ENCODE peak calls at places on chromosomes 2 and 18, in five cellular contexts. One of them, this sample, is unnamed. For H3K27me3, the result is how much of the 10 kb centered on the place peaks cover.

GRCh38 chr2:241773511-241774418 is 2.9 kb upstream of the GAL3ST2 start:
- DNase-seq in suprapubic skin: no peak
- DNase-seq in stomach: no peak
- DNase-seq in psoas muscle: no peak
- DNase-seq in CD4-positive, alpha-beta T cell: no peak
- DNase-seq in this sample: peak

GRCh38 chr2:240132651-240132980 is 3.5 kb downstream of the COPS9 start:
- DNase-seq in suprapubic skin: no peak
- DNase-seq in stomach: no peak
- DNase-seq in psoas muscle: peak
- DNase-seq in CD4-positive, alpha-beta T cell: no peak
- DNase-seq in this sample: no peak

GRCh38 chr18:37538526-37539205 is 26.9 kb downstream of the CELF4 start:
- DNase-seq in suprapubic skin: no peak
- DNase-seq in stomach: no peak
- DNase-seq in psoas muscle: no peak
- DNase-seq in CD4-positive, alpha-beta T cell: no peak
- DNase-seq in this sample: no peak

GRCh38 chr18:61201516-61201915 is 131.7 kb upstream of the CDH20 start:
- DNase-seq in suprapubic skin: no peak
- DNase-seq in stomach: no peak
- DNase-seq in psoas muscle: no peak
- DNase-seq in CD4-positive, alpha-beta T cell: no peak
- DNase-seq in this sample: no peak

GRCh38 chr2:200845194-200845593 is 19.3 kb downstream of the CLK1 start:
- DNase-seq in suprapubic skin: no peak
- DNase-seq in stomach: no peak
- DNase-seq in psoas muscle: no peak
- DNase-seq in CD4-positive, alpha-beta T cell: no peak
- DNase-seq in this sample: no peak

GRCh38 chr2:147449323-147450080 is 395.3 kb upstream of the ACVR2A start:
- DNase-seq in suprapubic skin: no peak
- DNase-seq in stomach: no peak
- DNase-seq in psoas muscle: no peak
- DNase-seq in CD4-positive, alpha-beta T cell: peak
- DNase-seq in this sample: no peak

GRCh38 chr2:120982598-120982997 is 246.9 kb downstream of the GLI2 start:
- DNase-seq in suprapubic skin: no peak
- DNase-seq in stomach: no peak
- DNase-seq in psoas muscle: no peak
- DNase-seq in CD4-positive, alpha-beta T cell: no peak
- DNase-seq in this sample: no peak

GRCh38 chr2:65545818-65546217 is 113.4 kb upstream of the SPRED2 start:
- DNase-seq in suprapubic skin: no peak
- DNase-seq in stomach: no peak
- DNase-seq in psoas muscle: no peak
- DNase-seq in CD4-positive, alpha-beta T cell: no peak
- DNase-seq in this sample: no peak

GRCh38 chr18:64271264-64271663 is 122.4 kb upstream of the LINC00305 start:
- DNase-seq in suprapubic skin: no peak
- DNase-seq in stomach: no peak
- DNase-seq in psoas muscle: no peak
- DNase-seq in CD4-positive, alpha-beta T cell: no peak
- DNase-seq in this sample: no peak

GRCh38 chr2:44731505-44731904 is 210.0 kb upstream of the SIX3 start:
- DNase-seq in suprapubic skin: no peak
- DNase-seq in stomach: no peak
- DNase-seq in psoas muscle: no peak
- DNase-seq in CD4-positive, alpha-beta T cell: no peak
- DNase-seq in this sample: no peak

GRCh38 chr2:104434363-104434792 is 419.5 kb upstream of the POU3F3 start:
- DNase-seq in suprapubic skin: no peak
- DNase-seq in stomach: peak
- DNase-seq in psoas muscle: peak
- DNase-seq in CD4-positive, alpha-beta T cell: no peak
- DNase-seq in this sample: no peak

GRCh38 chr2:38375711-38376345 is 1.2 kb downstream of the ATL2 start:
- DNase-seq in suprapubic skin: no peak
- DNase-seq in stomach: no peak
- DNase-seq in psoas muscle: peak
- DNase-seq in CD4-positive, alpha-beta T cell: no peak
- DNase-seq in this sample: peak

GRCh38 chr2:45439788-45440773 is 171.0 kb downstream of the SRBD1 start:
- DNase-seq in suprapubic skin: no peak
- DNase-seq in stomach: no peak
- DNase-seq in psoas muscle: no peak
- DNase-seq in CD4-positive, alpha-beta T cell: no peak
- DNase-seq in this sample: no peak

GRCh38 chr2:201807452-201807980 is 1.2 kb downstream of the CDK15 start:
- DNase-seq in suprapubic skin: no peak
- DNase-seq in stomach: no peak
- DNase-seq in psoas muscle: peak
- DNase-seq in CD4-positive, alpha-beta T cell: no peak
- DNase-seq in this sample: peak

GRCh38 chr2:142299021-142299420 is 168.2 kb upstream of the LRP1B start:
- DNase-seq in suprapubic skin: no peak
- DNase-seq in stomach: no peak
- DNase-seq in psoas muscle: no peak
- DNase-seq in CD4-positive, alpha-beta T cell: no peak
- DNase-seq in this sample: no peak

GRCh38 chr2:168355110-168355509 is 101.0 kb upstream of the CERS6 start:
- DNase-seq in suprapubic skin: no peak
- DNase-seq in stomach: no peak
- DNase-seq in psoas muscle: no peak
- DNase-seq in CD4-positive, alpha-beta T cell: no peak
- DNase-seq in this sample: no peak

GRCh38 chr18:74817576-74817975 is 219.9 kb downstream of the ZNF407 start:
- DNase-seq in suprapubic skin: no peak
- DNase-seq in stomach: no peak
- DNase-seq in psoas muscle: no peak
- DNase-seq in CD4-positive, alpha-beta T cell: no peak
- DNase-seq in this sample: no peak

GRCh38 chr2:174180165-174180724 is 68.1 kb downstream of the OLA1 start:
- DNase-seq in suprapubic skin: no peak
- DNase-seq in stomach: no peak
- DNase-seq in psoas muscle: no peak
- DNase-seq in CD4-positive, alpha-beta T cell: no peak
- DNase-seq in this sample: no peak

GRCh38 chr2:15399241-15399640 is 161.9 kb downstream of the NBAS start:
- DNase-seq in suprapubic skin: no peak
- DNase-seq in stomach: no peak
- DNase-seq in psoas muscle: no peak
- DNase-seq in CD4-positive, alpha-beta T cell: no peak
- DNase-seq in this sample: no peak

GRCh38 chr2:11955883-11956282 is 209.5 kb downstream of the LPIN1 start:
- DNase-seq in suprapubic skin: no peak
- DNase-seq in stomach: no peak
- DNase-seq in psoas muscle: no peak
- DNase-seq in CD4-positive, alpha-beta T cell: no peak
- DNase-seq in this sample: no peak

GRCh38 chr2:224085246-224085645 is 46.2 kb upstream of the SERPINE2 start:
- DNase-seq in suprapubic skin: no peak
- DNase-seq in stomach: no peak
- DNase-seq in psoas muscle: no peak
- DNase-seq in CD4-positive, alpha-beta T cell: no peak
- DNase-seq in this sample: no peak

GRCh38 chr2:236694125-236694888 is 124.7 kb downstream of the ACKR3 start:
- DNase-seq in suprapubic skin: no peak
- DNase-seq in stomach: no peak
- DNase-seq in psoas muscle: no peak
- DNase-seq in CD4-positive, alpha-beta T cell: no peak
- DNase-seq in this sample: no peak

GRCh38 chr2:222862068-222862914 is 1.5 kb downstream of the ACSL3 start:
- DNase-seq in suprapubic skin: no peak
- DNase-seq in stomach: no peak
- DNase-seq in psoas muscle: no peak
- DNase-seq in CD4-positive, alpha-beta T cell: no peak
- DNase-seq in this sample: no peak

GRCh38 chr18:62957885-62958472 is 242.6 kb downstream of the PHLPP1 start:
- DNase-seq in suprapubic skin: no peak
- DNase-seq in stomach: peak
- DNase-seq in psoas muscle: no peak
- DNase-seq in CD4-positive, alpha-beta T cell: no peak
- DNase-seq in this sample: peak

GRCh38 chr18:34467059-34467458 is 242.3 kb upstream of the NOL4 start:
- DNase-seq in suprapubic skin: no peak
- DNase-seq in stomach: no peak
- DNase-seq in psoas muscle: no peak
- DNase-seq in CD4-positive, alpha-beta T cell: no peak
- DNase-seq in this sample: no peak

GRCh38 chr2:121532894-121533293 is 2.2 kb downstream of the RNU4ATAC start:
- DNase-seq in suprapubic skin: no peak
- DNase-seq in stomach: no peak
- DNase-seq in psoas muscle: no peak
- DNase-seq in CD4-positive, alpha-beta T cell: no peak
- DNase-seq in this sample: no peak

GRCh38 chr18:22983175-22983574 is 50.0 kb downstream of the RBBP8 start:
- DNase-seq in suprapubic skin: no peak
- DNase-seq in stomach: no peak
- DNase-seq in psoas muscle: no peak
- DNase-seq in CD4-positive, alpha-beta T cell: no peak
- DNase-seq in this sample: no peak

GRCh38 chr18:38634117-38634516 is 1068.5 kb upstream of the CELF4 start:
- DNase-seq in suprapubic skin: no peak
- DNase-seq in stomach: no peak
- DNase-seq in psoas muscle: no peak
- DNase-seq in CD4-positive, alpha-beta T cell: no peak
- DNase-seq in this sample: no peak

GRCh38 chr2:235587202-235587601 is 93.4 kb downstream of the AGAP1 start:
- DNase-seq in suprapubic skin: no peak
- DNase-seq in stomach: no peak
- DNase-seq in psoas muscle: no peak
- DNase-seq in CD4-positive, alpha-beta T cell: no peak
- DNase-seq in this sample: no peak

GRCh38 chr2:55232863-55233657 is 572 bp downstream of the RPS27A start:
- DNase-seq in suprapubic skin: peak
- DNase-seq in stomach: peak
- DNase-seq in psoas muscle: peak
- DNase-seq in CD4-positive, alpha-beta T cell: peak
- DNase-seq in this sample: peak

DNA sequence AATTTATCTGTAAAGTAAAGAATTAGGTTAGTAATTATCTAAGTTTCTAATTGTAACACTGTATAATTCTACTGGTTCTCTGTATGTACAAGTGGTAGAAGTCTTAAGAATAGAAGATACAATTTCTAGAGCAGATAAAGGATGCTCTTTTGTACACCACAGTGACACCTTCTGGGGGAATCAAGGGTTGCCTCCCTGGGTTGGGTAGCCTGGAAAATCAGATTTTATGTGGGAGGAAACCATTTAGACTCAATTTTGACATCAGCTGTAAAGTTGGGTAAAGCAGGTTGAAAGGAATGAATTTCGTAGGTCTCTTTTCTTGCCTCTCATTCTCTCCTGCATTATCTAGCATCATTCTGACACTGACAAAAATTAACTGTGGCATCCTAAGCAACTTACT is 354.8 kb downstream of the DCC start:
- DNase-seq in suprapubic skin: no peak
- DNase-seq in stomach: no peak
- DNase-seq in psoas muscle: no peak
- DNase-seq in CD4-positive, alpha-beta T cell: no peak
- DNase-seq in this sample: no peak
- TF ChIP-seq CTCF in suprapubic skin: no peak
- TF ChIP-seq CTCF in stomach: no peak
- TF ChIP-seq CTCF in psoas muscle: no peak
- TF ChIP-seq CTCF in CD4-positive, alpha-beta T cell: no peak
- TF ChIP-seq CTCF in this sample: no peak

DNA sequence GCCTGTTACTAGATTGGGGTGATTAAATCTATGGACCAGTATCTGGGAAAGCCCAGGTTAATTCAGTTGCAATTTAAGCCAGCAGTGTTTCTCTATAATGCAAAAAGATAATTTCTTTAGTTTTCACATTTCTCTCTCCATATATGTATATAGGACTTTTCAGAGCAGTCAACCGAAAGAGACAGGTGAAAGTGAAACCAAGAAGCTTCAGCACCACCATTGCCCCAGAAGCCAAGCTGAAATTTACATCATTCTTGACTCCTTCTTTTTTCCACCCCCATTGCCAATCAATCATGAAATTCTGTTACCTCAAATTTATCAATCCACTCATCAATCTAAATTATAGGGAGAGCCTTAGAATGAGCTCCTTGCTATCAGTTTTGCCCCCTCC is 2.8 kb upstream of the LRP2 start:
- DNase-seq in suprapubic skin: no peak
- DNase-seq in stomach: no peak
- DNase-seq in psoas muscle: no peak
- DNase-seq in CD4-positive, alpha-beta T cell: no peak
- DNase-seq in this sample: no peak
- H3K27me3 ChIP-seq in suprapubic skin: under half
- H3K27me3 ChIP-seq in stomach: under half
- H3K27me3 ChIP-seq in psoas muscle: under half
- H3K27me3 ChIP-seq in CD4-positive, alpha-beta T cell: under half
- H3K27me3 ChIP-seq in this sample: under half

GRCh38 chr2:189698020-189698887 is 23.8 kb downstream of the ANKAR start:
- DNase-seq in suprapubic skin: no peak
- DNase-seq in stomach: peak
- DNase-seq in psoas muscle: no peak
- DNase-seq in CD4-positive, alpha-beta T cell: no peak
- DNase-seq in this sample: peak
- TF ChIP-seq CTCF in suprapubic skin: peak
- TF ChIP-seq CTCF in stomach: no peak
- TF ChIP-seq CTCF in psoas muscle: peak
- TF ChIP-seq CTCF in CD4-positive, alpha-beta T cell: peak
- TF ChIP-seq CTCF in this sample: peak

GRCh38 chr2:110958720-110959119 is 162.0 kb upstream of the BCL2L11 start:
- DNase-seq in suprapubic skin: no peak
- DNase-seq in stomach: no peak
- DNase-seq in psoas muscle: no peak
- DNase-seq in CD4-positive, alpha-beta T cell: no peak
- DNase-seq in this sample: no peak

GRCh38 chr2:110957267-110957666 is 163.4 kb upstream of the BCL2L11 start:
- DNase-seq in suprapubic skin: no peak
- DNase-seq in stomach: no peak
- DNase-seq in psoas muscle: no peak
- DNase-seq in CD4-positive, alpha-beta T cell: no peak
- DNase-seq in this sample: no peak

GRCh38 chr2:110955546-110955945 is 165.2 kb upstream of the BCL2L11 start:
- DNase-seq in suprapubic skin: no peak
- DNase-seq in stomach: no peak
- DNase-seq in psoas muscle: no peak
- DNase-seq in CD4-positive, alpha-beta T cell: no peak
- DNase-seq in this sample: no peak

GRCh38 chr2:110959233-110959632 is 161.5 kb upstream of the BCL2L11 start:
- DNase-seq in suprapubic skin: no peak
- DNase-seq in stomach: no peak
- DNase-seq in psoas muscle: no peak
- DNase-seq in CD4-positive, alpha-beta T cell: no peak
- DNase-seq in this sample: no peak

DNA sequence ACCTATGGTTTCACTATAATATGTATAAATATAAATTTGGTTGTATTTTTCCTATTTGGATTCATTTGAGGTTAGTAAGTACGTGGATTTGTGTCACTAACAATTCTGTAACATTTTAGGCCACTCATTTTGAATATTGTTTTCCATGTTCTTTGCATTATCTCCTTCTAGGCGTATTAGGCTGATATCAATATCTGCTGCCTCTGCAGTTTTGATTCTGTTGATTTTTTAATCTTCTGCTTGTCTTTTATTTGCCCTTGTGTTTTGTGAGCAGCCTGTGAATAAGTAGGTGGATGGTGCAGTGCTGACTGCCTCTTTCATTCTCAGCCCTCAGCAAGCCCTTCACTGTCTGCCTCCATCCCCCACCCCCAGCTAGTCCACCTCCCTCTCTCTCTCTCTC is 165.7 kb upstream of the BCL2L11 start:
- DNase-seq in suprapubic skin: no peak
- DNase-seq in stomach: no peak
- DNase-seq in psoas muscle: no peak
- DNase-seq in CD4-positive, alpha-beta T cell: no peak
- DNase-seq in this sample: no peak
- H3K27me3 ChIP-seq in suprapubic skin: under half
- H3K27me3 ChIP-seq in stomach: under half
- H3K27me3 ChIP-seq in psoas muscle: under half
- H3K27me3 ChIP-seq in CD4-positive, alpha-beta T cell: under half
- H3K27me3 ChIP-seq in this sample: under half